ENCODE peak calls at places on chromosomes 11 and 22, in seven cellular contexts. R is HCT116, H is GM12878, P is K562, F is GM23338, E is SK-N-SH, K is HepG2. X is an unnamed sample. For H3K4me1, the result is how much of the 10 kb centered on the place peaks cover.

GRCh38 chr22:45226681-45227186 is 14.0 kb downstream of the KIAA0930 start:
- DNase-seq in R (no peak), H (no peak), P (no peak), F (no peak), E (no peak), K (no peak), X (no peak)

GRCh38 chr11:119316729-119317591 is at the start of gene MCAM:
- DNase-seq in R (no peak), H (no peak), P (peak), F (peak), E (peak), K (peak), X (no peak)

GRCh38 chr22:23204541-23205157 is 24.3 kb downstream of the BCR start:
- DNase-seq in R (no peak), H (no peak), P (no peak), F (no peak), E (peak), K (no peak), X (no peak)

GRCh38 chr22:28819253-28820096 is 19.1 kb upstream of the XBP1 start:
- DNase-seq in R (no peak), H (no peak), P (no peak), F (no peak), E (no peak), K (peak), X (no peak)

GRCh38 chr22:29257751-29258181 is 10.0 kb downstream of the RHBDD3 start:
- DNase-seq in R (no peak), H (no peak), P (no peak), F (no peak), E (peak), K (no peak), X (no peak)

GRCh38 chr11:85813721-85814120 is 2.8 kb upstream of the SYTL2 start:
- DNase-seq in R (no peak), H (no peak), P (no peak), F (no peak), E (no peak), K (peak), X (no peak)

GRCh38 chr22:32577591-32577990 is 103.0 kb downstream of the FBXO7 start:
- DNase-seq in R (no peak), H (no peak), P (no peak), F (no peak), E (no peak), K (no peak), X (no peak)

GRCh38 chr22:42699281-42699681 is 21.4 kb downstream of the A4GALT start:
- DNase-seq in R (no peak), H (no peak), P (no peak), F (no peak), E (no peak), K (no peak), X (no peak)

GRCh38 chr11:65445604-65446445 is 23.2 kb downstream of the NEAT1 start:
- DNase-seq in R (no peak), H (no peak), P (no peak), F (no peak), E (no peak), K (no peak), X (no peak)

GRCh38 chr11:10488121-10488580 is 33.1 kb downstream of the AMPD3 start:
- DNase-seq in R (peak), H (no peak), P (no peak), F (peak), E (no peak), K (no peak), X (peak)

GRCh38 chr22:39997939-39998726 is 3.4 kb downstream of the FAM83F start:
- DNase-seq in R (no peak), H (no peak), P (no peak), F (peak), E (peak), K (no peak), X (no peak)

GRCh38 chr22:38937036-38937435 is 20.4 kb upstream of the APOBEC3A start:
- DNase-seq in R (no peak), H (no peak), P (no peak), F (no peak), E (no peak), K (no peak), X (no peak)

GRCh38 chr22:26477341-26477731 is 6.2 kb downstream of the HPS4 start:
- DNase-seq in R (no peak), H (no peak), P (no peak), F (no peak), E (no peak), K (no peak), X (no peak)

GRCh38 chr22:49234459-49234858 is 593.2 kb downstream of the BRD1 start:
- DNase-seq in R (no peak), H (no peak), P (no peak), F (no peak), E (no peak), K (no peak), X (no peak)

GRCh38 chr22:35482311-35482710 is 58.3 kb upstream of the RASD2 start:
- DNase-seq in R (no peak), H (no peak), P (no peak), F (no peak), E (no peak), K (no peak), X (no peak)

GRCh38 chr11:93059074-93059957 is 89.9 kb downstream of the MTNR1B start:
- DNase-seq in R (no peak), H (no peak), P (no peak), F (no peak), E (no peak), K (no peak), X (no peak)

GRCh38 chr22:39622881-39623367 is 52.4 kb downstream of the CACNA1I start:
- DNase-seq in R (peak), H (no peak), P (peak), F (peak), E (peak), K (peak), X (no peak)

GRCh38 chr11:19970944-19971343 is 189.3 kb downstream of the DBX1 start:
- DNase-seq in R (no peak), H (no peak), P (no peak), F (no peak), E (no peak), K (no peak), X (no peak)

GRCh38 chr22:19062139-19062789 is 59.9 kb downstream of the DGCR2 start:
- DNase-seq in R (no peak), H (no peak), P (no peak), F (no peak), E (no peak), K (no peak), X (no peak)

GRCh38 chr22:48333816-48334735 is 1493.6 kb downstream of the BRD1 start:
- DNase-seq in R (no peak), H (no peak), P (no peak), F (no peak), E (no peak), K (no peak), X (no peak)

GRCh38 chr11:68135161-68135560 is 14.0 kb upstream of the CHKA start:
- DNase-seq in R (no peak), H (no peak), P (no peak), F (no peak), E (no peak), K (no peak), X (no peak)

GRCh38 chr11:4665424-4665823 is 21.6 kb downstream of the OR51E1 start:
- DNase-seq in R (no peak), H (no peak), P (no peak), F (no peak), E (no peak), K (no peak), X (no peak)

GRCh38 chr11:69241844-69242582 is 51.9 kb upstream of the MYEOV start:
- DNase-seq in R (no peak), H (no peak), P (no peak), F (no peak), E (no peak), K (no peak), X (no peak)

GRCh38 chr22:27810566-27810965 is 9.0 kb upstream of the MN1 start:
- DNase-seq in R (no peak), H (no peak), P (no peak), F (no peak), E (no peak), K (peak), X (no peak)

GRCh38 chr22:46363611-46364321 is 28.3 kb downstream of the TRMU start:
- DNase-seq in R (no peak), H (no peak), P (no peak), F (no peak), E (peak), K (no peak), X (no peak)

GRCh38 chr11:15569626-15570025 is 454.9 kb downstream of the INSC start:
- DNase-seq in R (no peak), H (no peak), P (no peak), F (no peak), E (no peak), K (no peak), X (no peak)

GRCh38 chr22:45511847-45512261 is 9.2 kb downstream of the FBLN1 start:
- DNase-seq in R (no peak), H (no peak), P (no peak), F (no peak), E (no peak), K (no peak), X (no peak)

GRCh38 chr11:45252134-45252856 is 33.8 kb downstream of the SYT13 start:
- DNase-seq in R (peak), H (no peak), P (peak), F (peak), E (peak), K (peak), X (no peak)

GRCh38 chr11:27699926-27700350 is 317 bp downstream of the BDNF start:
- DNase-seq in R (no peak), H (no peak), P (no peak), F (peak), E (no peak), K (no peak), X (no peak)

GRCh38 chr22:47034905-47035419 is 272.5 kb downstream of the TBC1D22A start:
- DNase-seq in R (no peak), H (no peak), P (no peak), F (no peak), E (peak), K (no peak), X (no peak)

GRCh38 chr22:48182896-48183805 is 1420.7 kb downstream of the TBC1D22A start:
- DNase-seq in R (no peak), H (no peak), P (no peak), F (no peak), E (no peak), K (no peak), X (no peak)

GRCh38 chr11:76700177-76701100 is 29.9 kb upstream of the LRRC32 start:
- DNase-seq in R (peak), H (no peak), P (peak), F (no peak), E (peak), K (peak), X (no peak)

GRCh38 chr11:57131080-57131790 is 50.5 kb upstream of the LRRC55 start:
- DNase-seq in R (no peak), H (no peak), P (peak), F (peak), E (peak), K (peak), X (no peak)

GRCh38 chr11:36818410-36818809 is 220.4 kb upstream of the RAG2 start:
- DNase-seq in R (peak), H (no peak), P (no peak), F (peak), E (peak), K (no peak), X (no peak)

GRCh38 chr11:82315093-82315492 is 418.6 kb downstream of the FAM181B start:
- DNase-seq in R (no peak), H (no peak), P (no peak), F (peak), E (peak), K (peak), X (no peak)

GRCh38 chr11:114346709-114347141 is 50.5 kb downstream of the NNMT start:
- DNase-seq in R (no peak), H (no peak), P (no peak), F (no peak), E (no peak), K (no peak), X (no peak)

GRCh38 chr11:85685820-85686459 is at the start of gene CCDC89:
- DNase-seq in R (no peak), H (no peak), P (no peak), F (peak), E (peak), K (peak), X (no peak)

GRCh38 chr11:95507794-95508193 is 276.8 kb upstream of the SESN3 start:
- DNase-seq in R (no peak), H (no peak), P (peak), F (peak), E (no peak), K (no peak), X (no peak)

GRCh38 chr22:25360411-25360810 is 141.0 kb downstream of the CRYBB2 start:
- DNase-seq in R (no peak), H (no peak), P (no peak), F (no peak), E (no peak), K (no peak), X (no peak)

GRCh38 chr22:25360891-25361645 is 141.6 kb downstream of the CRYBB2 start:
- DNase-seq in R (no peak), H (no peak), P (no peak), F (no peak), E (no peak), K (no peak), X (no peak)

GRCh38 chr22:25357606-25358420 is 138.4 kb downstream of the CRYBB2 start:
- DNase-seq in R (no peak), H (no peak), P (no peak), F (no peak), E (no peak), K (no peak), X (no peak)

GRCh38 chr22:25358421-25359170 is 139.2 kb downstream of the CRYBB2 start:
- DNase-seq in R (no peak), H (no peak), P (no peak), F (no peak), E (no peak), K (no peak), X (no peak)

DNA sequence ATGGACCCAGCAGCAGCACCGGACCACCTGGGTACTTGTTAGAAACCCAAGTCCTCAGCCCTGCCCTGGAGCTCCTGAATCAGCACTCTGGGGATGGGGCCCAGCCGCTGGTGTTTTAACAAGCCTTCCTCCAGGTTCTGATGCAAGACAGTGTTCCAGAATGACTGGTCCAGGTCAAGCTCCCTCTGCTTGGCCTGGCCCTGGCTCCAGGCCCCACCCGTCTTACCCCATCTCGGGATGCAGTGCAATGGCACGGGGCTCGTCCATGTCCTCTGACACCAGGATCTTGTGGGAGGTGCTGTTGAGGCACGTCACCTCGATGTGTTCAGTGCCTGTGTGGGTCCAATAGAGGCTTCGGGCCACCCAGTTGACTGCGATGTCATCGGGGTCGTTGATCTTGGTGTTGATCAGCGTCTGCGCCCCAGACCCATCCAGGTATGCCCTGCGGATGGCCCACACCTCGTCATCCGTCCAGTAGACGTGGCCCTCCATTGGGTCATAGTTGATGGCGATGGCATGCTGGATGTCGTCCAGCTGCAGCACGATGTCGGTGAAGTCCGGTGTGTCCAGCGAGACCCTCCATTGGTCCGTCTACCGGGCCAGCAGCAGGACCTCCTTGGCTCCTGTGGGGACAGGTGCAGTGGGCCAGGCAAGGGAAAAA is 140.3 kb downstream of the CRYBB2 start:
- DNase-seq in R (no peak), H (no peak), P (no peak), F (no peak), E (no peak), K (no peak), X (no peak)
- TF ChIP-seq REST in R (no peak), H (no peak), P (no peak), F (no peak), E (no peak), K (no peak), X (no peak)

DNA sequence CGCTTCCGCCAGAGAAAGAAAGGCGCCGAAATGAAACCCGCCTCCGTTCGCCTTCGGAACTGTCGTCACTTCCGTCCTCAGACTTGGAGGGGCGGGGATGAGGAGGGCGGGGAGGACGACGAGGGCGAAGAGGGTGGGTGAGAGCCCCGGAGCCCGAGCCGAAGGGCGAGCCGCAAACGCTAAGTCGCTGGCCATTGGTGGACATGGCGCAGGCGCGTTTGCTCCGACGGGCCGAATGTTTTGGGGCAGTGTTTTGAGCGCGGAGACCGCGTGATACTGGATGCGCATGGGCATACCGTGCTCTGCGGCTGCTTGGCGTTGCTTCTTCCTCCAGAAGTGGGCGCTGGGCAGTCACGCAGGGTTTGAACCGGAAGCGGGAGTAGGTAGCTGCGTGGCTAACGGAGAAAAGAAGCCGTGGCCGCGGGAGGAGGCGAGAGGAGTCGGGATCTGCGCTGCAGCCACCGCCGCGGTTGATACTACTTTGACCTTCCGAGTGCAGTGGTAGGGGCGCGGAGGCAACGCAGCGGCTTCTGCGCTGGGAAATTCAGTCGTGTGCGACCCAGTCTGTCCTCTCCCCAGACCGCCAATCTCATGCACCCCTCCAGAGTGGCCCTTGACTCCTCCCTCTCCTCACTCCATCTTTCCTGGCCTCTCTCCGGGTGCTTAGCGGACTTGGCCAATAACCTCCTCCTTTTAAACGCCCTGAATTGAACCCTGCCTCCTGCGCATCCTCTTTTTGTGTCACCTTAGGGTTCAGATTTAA is at the start of gene ATM:
- DNase-seq in R (peak), H (peak), P (peak), F (peak), E (peak), K (peak), X (peak)
- TF ChIP-seq POLR2AphosphoS5 in R (peak), H (peak), P (peak), F (peak), E (peak), K (peak), X (peak)

GRCh38 chr11:6614446-6614845 is 2.4 kb upstream of the TAF10 start:
- DNase-seq in R (no peak), H (no peak), P (no peak), F (no peak), E (no peak), K (no peak), X (no peak)
- H3K4me1 ChIP-seq in R (under half), H (under half), P (under half), F (under half), E (under half), K (under half), X (under half)

GRCh38 chr11:2448661-2449547 is 4.1 kb downstream of the KCNQ1 start:
- DNase-seq in R (no peak), H (no peak), P (no peak), F (no peak), E (no peak), K (no peak), X (no peak)

GRCh38 chr11:2445948-2446551 is 1.2 kb downstream of the KCNQ1 start:
- DNase-seq in R (no peak), H (no peak), P (no peak), F (peak), E (peak), K (no peak), X (no peak)

GRCh38 chr11:2446590-2447252 is 1.9 kb downstream of the KCNQ1 start:
- DNase-seq in R (no peak), H (no peak), P (no peak), F (no peak), E (peak), K (no peak), X (no peak)

GRCh38 chr11:2447951-2448650 is 3.3 kb downstream of the KCNQ1 start:
- DNase-seq in R (no peak), H (no peak), P (no peak), F (no peak), E (peak), K (no peak), X (no peak)

GRCh38 chr11:2447253-2447950 is 2.6 kb downstream of the KCNQ1 start:
- DNase-seq in R (no peak), H (no peak), P (no peak), F (no peak), E (no peak), K (no peak), X (no peak)
- TF ChIP-seq REST in R (no peak), H (no peak), P (no peak), F (no peak), E (no peak), K (no peak), X (no peak)

DNA sequence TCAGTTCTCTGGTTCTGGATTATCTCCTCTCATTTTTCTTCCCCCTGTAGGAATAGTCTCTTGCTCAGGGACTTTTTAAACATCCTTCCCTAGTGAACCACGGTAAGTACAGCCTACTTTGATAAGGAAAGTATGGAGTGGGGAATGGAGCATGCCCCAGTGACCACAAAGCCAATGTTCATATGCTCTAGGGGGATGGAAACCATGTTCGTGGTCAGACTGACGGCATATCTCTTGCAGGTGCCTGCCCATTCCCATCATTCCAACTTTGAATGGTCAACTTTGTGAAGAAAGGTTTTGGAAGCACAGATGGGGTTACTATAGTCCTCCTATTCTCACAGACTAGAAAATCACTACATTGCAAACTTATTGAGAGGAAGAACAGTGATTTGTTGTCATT is 332.5 kb upstream of the NCAM1 start:
- DNase-seq in R (no peak), H (no peak), P (no peak), F (no peak), E (no peak), K (no peak), X (no peak)
- TF ChIP-seq POLR2AphosphoS5 in R (no peak), H (no peak), P (no peak), F (no peak), E (no peak), K (no peak), X (no peak)

GRCh38 chr11:48005878-48006277 is 25.5 kb downstream of the PTPRJ start:
- DNase-seq in R (no peak), H (no peak), P (no peak), F (no peak), E (no peak), K (no peak), X (no peak)
- H3K4me1 ChIP-seq in R (under half), H (half or more), P (under half), F (under half), E (under half), K (under half), X (under half)

GRCh38 chr11:46762248-46762647 is 43.2 kb downstream of the F2 start:
- DNase-seq in R (no peak), H (no peak), P (no peak), F (no peak), E (no peak), K (no peak), X (no peak)
- TF ChIP-seq REST in R (no peak), H (no peak), P (no peak), F (no peak), E (no peak), K (no peak), X (no peak)

X was measured in Panc1.